ENCODE peak calls at places on chromosomes 4 and X, in five cellular contexts. N, Z, T, I and L are unnamed samples.

GRCh38 chr4:174523003-174523693 is 860 bp upstream of the HPGD start:
- DNase-seq in N (no peak), Z (no peak), T (no peak), I (no peak), L (no peak)

GRCh38 chr4:158193171-158193749 is 17.0 kb upstream of the TMEM144 start:
- DNase-seq in N (peak; percentile 40), Z (no peak), T (peak; percentile 43), I (no peak), L (peak; percentile 42)

GRCh38 chr4:163077611-163078010 is 89.1 kb downstream of the NAF1 start:
- DNase-seq in N (no peak), Z (no peak), T (no peak), I (no peak), L (no peak)

GRCh38 chr4:22901631-22902030 is 208.9 kb downstream of the GBA3 start:
- DNase-seq in N (no peak), Z (no peak), T (no peak), I (no peak), L (no peak)

GRCh38 chr4:105059337-105059736 is 87.3 kb upstream of the TET2 start:
- DNase-seq in N (no peak), Z (peak; percentile 90), T (no peak), I (no peak), L (no peak)

GRCh38 chr4:6984611-6985115 is 58.5 kb upstream of the TADA2B start:
- DNase-seq in N (no peak), Z (no peak), T (no peak), I (no peak), L (no peak)

GRCh38 chrX:48480583-48480982 is 4.6 kb downstream of the FTSJ1 start:
- DNase-seq in N (no peak), Z (no peak), T (no peak), I (no peak), L (no peak)

GRCh38 chr4:10100734-10101216 is 15.8 kb downstream of the WDR1 start:
- DNase-seq in N (no peak), Z (no peak), T (no peak), I (no peak), L (no peak)

GRCh38 chrX:114962209-114962608 is 55.2 kb downstream of the IL13RA2 start:
- DNase-seq in N (no peak), Z (no peak), T (no peak), I (no peak), L (no peak)

GRCh38 chrX:9940397-9940796 is 26.8 kb upstream of the CLDN34 start:
- DNase-seq in N (no peak), Z (no peak), T (no peak), I (no peak), L (no peak)

GRCh38 chr4:150006197-150006596 is 72.0 kb upstream of the DCLK2 start:
- DNase-seq in N (no peak), Z (no peak), T (no peak), I (no peak), L (no peak)

GRCh38 chrX:22373094-22373493 is 100.4 kb downstream of the CBLL2 start:
- DNase-seq in N (no peak), Z (no peak), T (no peak), I (no peak), L (no peak)

GRCh38 chr4:76981649-76982048 is 32.1 kb downstream of the SEPTIN11 start:
- DNase-seq in N (no peak), Z (no peak), T (no peak), I (no peak), L (no peak)
- H3K4me1 ChIP-seq in N (no peaks in the 10 kb centered on the region), Z (peaks cover 32% of the 10 kb centered on the region), T (peaks cover 19% of the 10 kb centered on the region), I (peaks cover 12% of the 10 kb centered on the region), L (peaks cover 5% of the 10 kb centered on the region)

GRCh38 chr4:65600656-65601055 is 69.6 kb downstream of the EPHA5 start:
- DNase-seq in N (no peak), Z (no peak), T (no peak), I (no peak), L (no peak)
- TF ChIP-seq SP1 in N (no peak), Z (no peak), T (no peak), I (no peak), L (no peak)

DNA sequence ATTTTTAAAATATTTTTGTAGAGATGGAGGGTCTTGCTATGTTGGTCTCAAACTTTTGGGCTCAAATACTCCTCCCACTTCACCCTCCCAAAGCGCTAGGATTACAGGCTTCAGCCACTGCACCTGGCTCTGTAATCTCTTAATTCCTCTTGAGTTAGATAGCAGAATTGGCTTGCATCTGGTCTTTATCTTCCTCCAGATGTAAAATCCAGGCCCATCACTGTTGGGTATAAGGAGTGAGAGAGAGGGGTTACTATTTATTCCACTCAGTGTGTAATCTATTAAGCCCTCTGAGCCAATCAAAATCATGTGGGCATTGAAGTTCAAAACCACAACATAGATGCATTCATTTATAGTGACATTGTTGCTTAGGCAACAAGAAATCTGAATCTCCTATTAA is 33.9 kb downstream of the ANK2 start:
- DNase-seq in N (no peak), Z (no peak), T (no peak), I (no peak), L (no peak)
- H3K4me1 ChIP-seq in N (no peaks in the 10 kb centered on the region), Z (no peaks in the 10 kb centered on the region), T (peaks cover 7% of the 10 kb centered on the region), I (no peaks in the 10 kb centered on the region), L (no peaks in the 10 kb centered on the region)

GRCh38 chrX:24027985-24028384 is 999 bp upstream of the KLHL15 start:
- DNase-seq in N (no peak), Z (no peak), T (no peak), I (no peak), L (no peak)

GRCh38 chrX:24024819-24025740 is 1.9 kb downstream of the KLHL15 start:
- DNase-seq in N (peak; percentile 60), Z (peak; percentile 43), T (peak; percentile 73), I (peak; percentile 27), L (peak; percentile 94)

GRCh38 chrX:24027086-24027485 is at the start of gene KLHL15:
- DNase-seq in N (no peak), Z (no peak), T (no peak), I (no peak), L (no peak)

GRCh38 chrX:24025741-24026402 is 1.1 kb downstream of the KLHL15 start:
- DNase-seq in N (peak; percentile 24), Z (no peak), T (no peak), I (no peak), L (no peak)

GRCh38 chrX:24026403-24026801 is 584 bp downstream of the KLHL15 start:
- DNase-seq in N (no peak), Z (no peak), T (no peak), I (no peak), L (no peak)
- TF ChIP-seq SP1 in N (no peak), Z (no peak), T (no peak), I (no peak), L (no peak)

GRCh38 chr4:53900275-53900649 is 164.1 kb downstream of the CHIC2 start:
- DNase-seq in N (no peak), Z (no peak), T (no peak), I (no peak), L (no peak)

GRCh38 chr4:53899544-53900274 is 164.7 kb downstream of the CHIC2 start:
- DNase-seq in N (no peak), Z (no peak), T (no peak), I (no peak), L (no peak)

GRCh38 chr4:53889335-53890084 is 174.9 kb downstream of the CHIC2 start:
- DNase-seq in N (no peak), Z (no peak), T (no peak), I (no peak), L (no peak)

GRCh38 chr4:53895137-53895536 is 169.3 kb downstream of the CHIC2 start:
- DNase-seq in N (no peak), Z (no peak), T (no peak), I (no peak), L (no peak)
- H3K4me1 ChIP-seq in N (no peaks in the 10 kb centered on the region), Z (no peaks in the 10 kb centered on the region), T (no peaks in the 10 kb centered on the region), I (no peaks in the 10 kb centered on the region), L (no peaks in the 10 kb centered on the region)

GRCh38 chrX:12950851-12951589 is 23.9 kb upstream of the TMSB4X start:
- DNase-seq in N (no peak), Z (peak; percentile 73), T (peak; percentile 26), I (no peak), L (peak; percentile 69)

GRCh38 chrX:12951590-12951965 is 23.3 kb upstream of the TMSB4X start:
- DNase-seq in N (no peak), Z (no peak), T (no peak), I (no peak), L (no peak)

GRCh38 chrX:12948495-12948894 is 26.4 kb upstream of the TMSB4X start:
- DNase-seq in N (no peak), Z (no peak), T (no peak), I (no peak), L (no peak)

GRCh38 chrX:12949205-12949926 is 25.5 kb upstream of the TMSB4X start:
- DNase-seq in N (no peak), Z (peak; percentile 45), T (no peak), I (no peak), L (no peak)

GRCh38 chrX:12949927-12950656 is 24.8 kb upstream of the TMSB4X start:
- DNase-seq in N (no peak), Z (peak; percentile 99), T (no peak), I (no peak), L (peak; percentile 65)
- TF ChIP-seq SP1 in N (no peak), Z (peak; percentile 58), T (no peak), I (no peak), L (no peak)

DNA sequence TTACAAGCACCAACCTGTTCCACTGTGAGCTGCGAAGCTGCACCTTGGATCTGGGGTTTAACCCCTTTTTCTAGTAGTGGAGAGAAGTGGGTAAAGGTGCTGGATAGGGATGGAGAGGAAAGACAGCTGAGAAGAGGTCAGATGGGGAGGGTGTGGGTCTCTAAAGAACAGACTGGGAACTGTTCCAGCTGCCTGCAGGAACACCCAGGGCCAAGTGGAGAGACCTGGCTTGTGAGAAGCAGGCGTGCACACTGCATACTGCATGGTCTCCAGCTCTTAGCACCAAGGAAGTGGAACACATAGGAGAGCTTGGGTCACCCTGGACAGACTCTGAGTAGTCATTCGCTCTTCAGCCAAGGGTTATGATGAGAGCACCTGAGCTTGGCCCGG is 16.1 kb downstream of the BCOR start:
- DNase-seq in N (no peak), Z (no peak), T (no peak), I (no peak), L (no peak)
- H3K4me1 ChIP-seq in N (peaks cover 22% of the 10 kb centered on the region), Z (no peaks in the 10 kb centered on the region), T (peaks cover 57% of the 10 kb centered on the region), I (peaks cover 15% of the 10 kb centered on the region), L (peaks cover 43% of the 10 kb centered on the region)

GRCh38 chr4:137819964-137820383 is 287.7 kb upstream of the PCDH18 start:
- DNase-seq in N (peak; percentile 50), Z (peak; percentile 1), T (peak; percentile 45), I (peak; percentile 43), L (peak; percentile 22)
- TF ChIP-seq SP1 in N (no peak), Z (no peak), T (no peak), I (no peak), L (no peak)